ENCODE peak calls at places on chromosomes 16 and 17, in seven cellular contexts. L is right lobe of liver, E is tibial artery, Y is pancreas, X is heart left ventricle, R is GM23338, U is ovary. Q is an unnamed sample. For H3K4me1, the result is how much of the 10 kb centered on the place peaks cover.

GRCh38 chr17:44097110-44097810 is 26.2 kb downstream of the HDAC5 start:
- DNase-seq in L (peak), E (no peak), Y (no peak), X (peak), R (no peak), U (no peak), Q (no peak)

GRCh38 chr17:81325057-81325973 is 30.2 kb upstream of the SLC38A10 start:
- DNase-seq in L (no peak), E (no peak), Y (no peak), X (no peak), R (no peak), U (no peak), Q (no peak)

GRCh38 chr17:41565338-41565737 is 6.5 kb downstream of the KRT9 start:
- DNase-seq in L (no peak), E (no peak), Y (no peak), X (no peak), R (no peak), U (no peak), Q (no peak)

GRCh38 chr17:64984776-64985521 is 65.7 kb upstream of the LRRC37A3 start:
- DNase-seq in L (peak), E (no peak), Y (no peak), X (no peak), R (no peak), U (no peak), Q (no peak)

GRCh38 chr17:56142781-56143180 is 10.5 kb upstream of the ANKFN1 start:
- DNase-seq in L (no peak), E (no peak), Y (no peak), X (no peak), R (no peak), U (no peak), Q (no peak)

GRCh38 chr17:71978435-71978834 is 142.4 kb upstream of the SOX9 start:
- DNase-seq in L (no peak), E (no peak), Y (no peak), X (no peak), R (no peak), U (no peak), Q (no peak)

GRCh38 chr16:8173111-8173644 is 417.1 kb downstream of the TMEM114 start:
- DNase-seq in L (peak), E (no peak), Y (peak), X (peak), R (peak), U (peak), Q (peak)

GRCh38 chr17:37483311-37484039 is 6.2 kb upstream of the DUSP14 start:
- DNase-seq in L (no peak), E (no peak), Y (no peak), X (peak), R (peak), U (no peak), Q (no peak)

GRCh38 chr16:24499193-24499814 is 40.1 kb upstream of the RBBP6 start:
- DNase-seq in L (no peak), E (no peak), Y (no peak), X (no peak), R (peak), U (no peak), Q (no peak)

GRCh38 chr16:57637965-57638364 is 9.5 kb downstream of the ADGRG1 start:
- DNase-seq in L (no peak), E (no peak), Y (no peak), X (no peak), R (no peak), U (no peak), Q (no peak)

GRCh38 chr16:4958510-4959111 is 481 bp downstream of the SEC14L5 start:
- DNase-seq in L (no peak), E (no peak), Y (no peak), X (no peak), R (no peak), U (no peak), Q (no peak)

GRCh38 chr17:62925267-62925836 is 40.7 kb upstream of the TANC2 start:
- DNase-seq in L (no peak), E (no peak), Y (no peak), X (no peak), R (no peak), U (no peak), Q (no peak)

GRCh38 chr16:88684569-88685155 is 1.6 kb downstream of the SNAI3 start:
- DNase-seq in L (no peak), E (no peak), Y (no peak), X (no peak), R (no peak), U (peak), Q (no peak)

GRCh38 chr17:17960500-17961050 is 11.6 kb downstream of the TOM1L2 start:
- DNase-seq in L (no peak), E (no peak), Y (no peak), X (no peak), R (no peak), U (no peak), Q (no peak)

GRCh38 chr17:17963694-17964436 is 8.3 kb downstream of the TOM1L2 start:
- DNase-seq in L (no peak), E (no peak), Y (no peak), X (no peak), R (no peak), U (no peak), Q (no peak)

GRCh38 chr17:17964710-17965109 is 7.5 kb downstream of the TOM1L2 start:
- DNase-seq in L (no peak), E (no peak), Y (no peak), X (no peak), R (no peak), U (no peak), Q (no peak)

GRCh38 chr17:17965152-17965721 is 7.0 kb downstream of the TOM1L2 start:
- DNase-seq in L (no peak), E (no peak), Y (no peak), X (no peak), R (no peak), U (no peak), Q (no peak)

DNA sequence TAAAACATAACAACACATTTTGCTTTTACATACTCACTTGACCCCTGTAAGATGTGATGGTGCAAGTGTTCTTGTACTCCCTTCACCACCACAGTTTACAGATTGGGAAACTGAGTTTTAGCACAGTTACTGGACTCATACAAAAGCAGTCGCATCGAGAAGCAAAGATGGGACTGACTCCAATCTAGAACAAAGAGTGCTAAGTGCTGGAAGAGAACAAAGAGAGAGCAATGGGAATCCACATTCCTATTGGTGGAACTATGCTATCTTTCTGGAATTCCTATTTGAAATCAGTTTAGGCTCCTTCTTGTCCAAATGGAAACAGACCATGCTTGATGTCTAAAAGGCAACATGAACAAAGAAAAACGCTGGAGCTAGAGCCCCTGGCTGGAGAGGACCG is 9.1 kb downstream of the TOM1L2 start:
- DNase-seq in L (no peak), E (no peak), Y (no peak), X (no peak), R (no peak), U (no peak), Q (no peak)
- H3K4me1 ChIP-seq in L (under half), E (under half), Y (under half), X (under half), R (under half), U (under half), Q (under half)

DNA sequence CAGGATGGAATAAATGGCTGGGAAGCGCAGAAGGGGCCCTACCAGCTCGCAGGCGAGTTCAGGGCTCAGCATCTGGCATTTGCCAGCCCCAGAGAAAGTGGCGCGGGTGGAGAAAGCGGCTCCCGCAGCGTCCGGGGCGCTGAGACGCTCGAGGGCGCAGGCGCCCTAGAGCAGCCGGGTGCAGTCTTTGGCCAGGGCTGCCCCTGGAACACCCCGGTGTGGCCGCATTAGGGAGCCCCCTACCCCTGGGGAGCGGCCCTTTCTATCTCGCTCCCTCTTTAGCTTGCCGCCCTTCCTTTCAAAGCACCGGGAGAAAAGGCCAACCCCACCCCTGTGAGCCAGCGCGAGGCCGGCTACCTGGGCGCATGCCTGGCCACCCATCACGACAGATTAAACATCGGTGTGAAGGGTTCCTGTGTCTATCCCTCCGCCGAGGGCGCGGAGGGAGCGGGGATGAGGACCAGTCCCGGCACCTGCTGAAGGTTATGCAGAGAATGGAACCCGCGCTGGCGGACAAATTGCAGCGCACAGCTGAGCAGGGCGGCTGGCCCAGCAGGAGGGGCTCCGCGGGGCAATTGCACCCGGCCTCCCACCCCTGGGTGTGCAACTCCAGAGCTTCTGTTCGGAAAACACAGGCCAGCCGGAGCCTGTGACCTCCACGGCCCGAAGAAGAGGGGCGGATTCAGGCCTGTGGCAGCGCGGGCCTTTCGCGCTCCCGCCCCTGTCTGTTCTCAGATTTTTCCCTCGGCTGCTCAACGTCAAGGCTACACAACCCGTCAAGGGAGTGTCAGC is 15.6 kb upstream of the FOXF1 start:
- DNase-seq in L (no peak), E (no peak), Y (no peak), X (no peak), R (peak), U (no peak), Q (no peak)
- H3K4me3 ChIP-seq in L (no peak), E (no peak), Y (no peak), X (no peak), R (peak), U (no peak), Q (peak)

GRCh38 chr17:61393550-61393903 is 6.1 kb upstream of the TBX2 start:
- DNase-seq in L (no peak), E (no peak), Y (no peak), X (no peak), R (no peak), U (no peak), Q (no peak)
- TF ChIP-seq CTCF in L (no peak), E (no peak), Y (no peak), X (no peak), R (peak), U (no peak), Q (no peak)

GRCh38 chr17:57486978-57487377 is 230.7 kb downstream of the MSI2 start:
- DNase-seq in L (no peak), E (no peak), Y (no peak), X (no peak), R (no peak), U (no peak), Q (no peak)

GRCh38 chr17:57485566-57485865 is 229.2 kb downstream of the MSI2 start:
- DNase-seq in L (no peak), E (no peak), Y (no peak), X (no peak), R (no peak), U (no peak), Q (no peak)

GRCh38 chr17:57487552-57487951 is 231.2 kb downstream of the MSI2 start:
- DNase-seq in L (no peak), E (no peak), Y (no peak), X (no peak), R (no peak), U (no peak), Q (no peak)

GRCh38 chr17:57485916-57486315 is 229.6 kb downstream of the MSI2 start:
- DNase-seq in L (no peak), E (no peak), Y (no peak), X (no peak), R (no peak), U (no peak), Q (no peak)

DNA sequence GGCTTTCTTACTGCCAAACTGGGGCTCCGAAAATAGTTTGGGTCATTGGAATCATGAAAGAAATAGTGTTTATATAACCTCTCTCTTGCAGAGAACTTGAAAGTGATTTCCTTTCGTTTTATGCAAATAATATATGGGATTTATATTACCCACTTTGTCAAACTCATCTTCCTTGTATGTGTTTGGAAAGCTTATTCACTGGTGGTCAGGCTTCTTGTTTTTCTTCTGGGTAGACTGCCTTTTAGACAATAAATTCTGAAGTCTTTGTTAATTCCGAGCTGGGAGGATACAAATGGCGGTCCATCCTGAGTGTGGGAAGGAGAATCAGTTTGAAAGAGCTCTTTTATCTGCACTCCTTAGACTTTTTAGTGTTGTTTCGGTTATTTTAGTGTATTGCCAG is 230.1 kb downstream of the MSI2 start:
- DNase-seq in L (no peak), E (no peak), Y (no peak), X (no peak), R (no peak), U (no peak), Q (no peak)
- H3K4me1 ChIP-seq in L (under half), E (under half), Y (under half), X (under half), R (under half), U (under half), Q (under half)

DNA sequence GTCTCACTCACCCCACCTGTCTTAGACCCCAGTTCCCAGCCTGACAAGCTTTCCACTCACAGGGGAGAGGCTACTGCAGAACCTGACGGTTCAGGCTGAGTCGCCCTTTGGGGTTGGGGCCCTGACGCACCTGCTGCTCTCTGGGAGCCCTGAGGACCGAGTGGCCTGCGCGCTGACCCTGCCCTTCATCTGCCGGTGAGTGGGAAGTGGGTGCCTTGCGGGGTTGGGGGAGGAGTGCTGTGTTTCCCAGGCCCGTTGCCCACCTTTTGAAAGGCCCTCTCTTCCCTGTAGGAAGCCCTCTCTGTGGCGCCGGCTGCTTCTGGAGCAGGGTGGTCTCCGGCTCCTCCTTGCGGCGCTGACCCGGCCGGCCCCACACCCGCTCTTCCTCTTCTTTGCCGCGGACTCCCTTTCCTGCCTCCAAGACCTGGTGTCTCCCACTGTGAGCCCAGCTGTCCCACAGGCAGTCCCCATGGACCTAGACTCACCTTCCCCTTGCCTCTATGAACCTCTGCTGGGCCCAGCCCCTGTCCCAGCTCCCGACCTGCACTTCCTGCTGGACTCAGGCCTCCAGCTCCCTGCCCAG is 6.1 kb upstream of the TGFB1I1 start:
- DNase-seq in L (no peak), E (no peak), Y (no peak), X (no peak), R (no peak), U (no peak), Q (no peak)
- H3K4me3 ChIP-seq in L (no peak), E (no peak), Y (no peak), X (no peak), R (no peak), U (no peak), Q (no peak)

GRCh38 chr17:68740555-68741447 is 139.6 kb upstream of the FAM20A start:
- DNase-seq in L (no peak), E (no peak), Y (no peak), X (no peak), R (no peak), U (no peak), Q (no peak)
- TF ChIP-seq CTCF in L (no peak), E (no peak), Y (no peak), X (no peak), R (no peak), U (no peak), Q (no peak)